ENCODE peak calls at places on chromosomes 2 and 18, in ten cellular contexts. S, E, T, D, Y, Z, Q, W, J and C are unnamed samples. For H3K9me3, the result is how much of the 10 kb centered on the place peaks cover.

GRCh38 chr2:239328306-239329191 is 72.3 kb downstream of the HDAC4 start:
- DNase-seq in S (no peak), E (peak), T (peak), D (peak), Y (peak), Z (peak), Q (no peak), W (peak), J (peak), C (peak)

GRCh38 chr18:8277270-8277669 is 332.0 kb upstream of the RAB12 start:
- DNase-seq in S (no peak), E (no peak), T (no peak), D (no peak), Y (no peak), Z (no peak), Q (no peak), W (no peak), J (no peak), C (no peak)

GRCh38 chr2:1623906-1624445 is 120.3 kb downstream of the PXDN start:
- DNase-seq in S (no peak), E (no peak), T (no peak), D (peak), Y (no peak), Z (no peak), Q (peak), W (no peak), J (no peak), C (no peak)

GRCh38 chr2:111659361-111660281 is 224.4 kb downstream of the ANAPC1 start:
- DNase-seq in S (peak), E (no peak), T (peak), D (no peak), Y (no peak), Z (peak), Q (no peak), W (peak), J (peak), C (peak)

GRCh38 chr2:113208995-113209868 is 35.5 kb downstream of the PSD4 start:
- DNase-seq in S (no peak), E (no peak), T (no peak), D (no peak), Y (no peak), Z (no peak), Q (no peak), W (no peak), J (no peak), C (no peak)

GRCh38 chr2:160474319-160474645 is 19.3 kb downstream of the RBMS1 start:
- DNase-seq in S (no peak), E (no peak), T (no peak), D (no peak), Y (no peak), Z (no peak), Q (no peak), W (no peak), J (no peak), C (no peak)

GRCh38 chr2:236592821-236593220 is 23.2 kb downstream of the ACKR3 start:
- DNase-seq in S (no peak), E (no peak), T (no peak), D (no peak), Y (no peak), Z (no peak), Q (no peak), W (no peak), J (no peak), C (peak)

GRCh38 chr2:175309799-175310198 is 128.3 kb upstream of the ATP5MC3 start:
- DNase-seq in S (peak), E (peak), T (no peak), D (no peak), Y (no peak), Z (no peak), Q (no peak), W (no peak), J (no peak), C (no peak)

GRCh38 chr18:39591647-39592046 is 2026.0 kb upstream of the CELF4 start:
- DNase-seq in S (no peak), E (no peak), T (no peak), D (no peak), Y (no peak), Z (no peak), Q (no peak), W (no peak), J (no peak), C (no peak)

GRCh38 chr2:9782197-9782719 is 61.0 kb upstream of the TAF1B start:
- DNase-seq in S (no peak), E (no peak), T (no peak), D (no peak), Y (peak), Z (peak), Q (no peak), W (no peak), J (no peak), C (no peak)

GRCh38 chr2:144379891-144380311 is 140.0 kb downstream of the ZEB2 start:
- DNase-seq in S (no peak), E (no peak), T (peak), D (no peak), Y (no peak), Z (no peak), Q (peak), W (no peak), J (no peak), C (no peak)

GRCh38 chr18:6748241-6748640 is 18.7 kb downstream of the ARHGAP28 start:
- DNase-seq in S (no peak), E (no peak), T (no peak), D (peak), Y (no peak), Z (no peak), Q (no peak), W (no peak), J (no peak), C (no peak)

GRCh38 chr2:1686784-1687105 is 57.6 kb downstream of the PXDN start:
- DNase-seq in S (no peak), E (no peak), T (no peak), D (no peak), Y (no peak), Z (no peak), Q (no peak), W (no peak), J (no peak), C (no peak)

GRCh38 chr2:145692971-145693478 is 1173.1 kb upstream of the ZEB2 start:
- DNase-seq in S (no peak), E (peak), T (peak), D (no peak), Y (no peak), Z (no peak), Q (no peak), W (no peak), J (no peak), C (no peak)

GRCh38 chr2:54669677-54670484 is 53.6 kb upstream of the EML6 start:
- DNase-seq in S (no peak), E (no peak), T (peak), D (no peak), Y (no peak), Z (no peak), Q (no peak), W (peak), J (no peak), C (no peak)

GRCh38 chr2:179478771-179479170 is 214.1 kb upstream of the SESTD1 start:
- DNase-seq in S (no peak), E (no peak), T (no peak), D (no peak), Y (no peak), Z (no peak), Q (no peak), W (no peak), J (no peak), C (no peak)

GRCh38 chr18:62716679-62717058 is 1.3 kb downstream of the PHLPP1 start:
- DNase-seq in S (no peak), E (peak), T (peak), D (peak), Y (peak), Z (no peak), Q (peak), W (peak), J (peak), C (peak)
- H3K27ac ChIP-seq in S (peak), E (peak), T (peak), D (peak), Y (peak), Z (peak), Q (peak), W (peak), J (peak), C (peak)

GRCh38 chr2:183803596-183803995 is 679.4 kb downstream of the NUP35 start:
- DNase-seq in S (no peak), E (no peak), T (no peak), D (no peak), Y (no peak), Z (no peak), Q (no peak), W (no peak), J (no peak), C (peak)

GRCh38 chr2:183799761-183800160 is 675.5 kb downstream of the NUP35 start:
- DNase-seq in S (no peak), E (no peak), T (no peak), D (no peak), Y (no peak), Z (no peak), Q (no peak), W (no peak), J (no peak), C (no peak)
- H3K9me3 ChIP-seq in S (under half), E (under half), T (under half), D (under half), Y (under half), Z (under half), Q (under half), W (under half), J (under half), C (under half)

GRCh38 chr2:233064526-233065199 is 4.5 kb downstream of the INPP5D start:
- DNase-seq in S (no peak), E (no peak), T (no peak), D (no peak), Y (no peak), Z (peak), Q (peak), W (no peak), J (no peak), C (no peak)
- TF ChIP-seq POLR2A in S (no peak), E (no peak), T (no peak), D (no peak), Y (no peak), Z (no peak), Q (no peak), W (no peak), J (no peak), C (no peak)

GRCh38 chr18:29188760-29189159 is 1011.8 kb upstream of the CDH2 start:
- DNase-seq in S (no peak), E (no peak), T (no peak), D (no peak), Y (no peak), Z (no peak), Q (no peak), W (no peak), J (no peak), C (no peak)
- H3K27ac ChIP-seq in S (no peak), E (no peak), T (no peak), D (no peak), Y (no peak), Z (no peak), Q (no peak), W (no peak), J (no peak), C (no peak)

GRCh38 chr2:16058256-16058655 is 117.9 kb downstream of the MYCN start:
- DNase-seq in S (no peak), E (no peak), T (no peak), D (no peak), Y (no peak), Z (no peak), Q (no peak), W (no peak), J (no peak), C (no peak)

GRCh38 chr2:16059393-16060016 is 119.2 kb downstream of the MYCN start:
- DNase-seq in S (no peak), E (no peak), T (no peak), D (no peak), Y (no peak), Z (no peak), Q (no peak), W (no peak), J (no peak), C (no peak)

GRCh38 chr2:16057661-16058060 is 117.3 kb downstream of the MYCN start:
- DNase-seq in S (no peak), E (no peak), T (no peak), D (no peak), Y (no peak), Z (no peak), Q (no peak), W (no peak), J (no peak), C (no peak)

GRCh38 chr2:16060125-16060935 is 120.0 kb downstream of the MYCN start:
- DNase-seq in S (no peak), E (no peak), T (no peak), D (no peak), Y (no peak), Z (no peak), Q (no peak), W (no peak), J (no peak), C (no peak)

GRCh38 chr2:16058747-16059358 is 118.5 kb downstream of the MYCN start:
- DNase-seq in S (no peak), E (no peak), T (no peak), D (no peak), Y (no peak), Z (no peak), Q (no peak), W (no peak), J (no peak), C (no peak)
- H3K9me3 ChIP-seq in S (under half), E (under half), T (under half), D (under half), Y (under half), Z (under half), Q (under half), W (under half), J (under half), C (under half)

GRCh38 chr2:81481994-81482368 is 1177.4 kb upstream of the LRRTM1 start:
- DNase-seq in S (no peak), E (peak), T (no peak), D (no peak), Y (no peak), Z (no peak), Q (no peak), W (no peak), J (no peak), C (no peak)

GRCh38 chr2:81483254-81483653 is 1178.7 kb upstream of the LRRTM1 start:
- DNase-seq in S (no peak), E (no peak), T (no peak), D (no peak), Y (no peak), Z (no peak), Q (no peak), W (no peak), J (no peak), C (no peak)

DNA sequence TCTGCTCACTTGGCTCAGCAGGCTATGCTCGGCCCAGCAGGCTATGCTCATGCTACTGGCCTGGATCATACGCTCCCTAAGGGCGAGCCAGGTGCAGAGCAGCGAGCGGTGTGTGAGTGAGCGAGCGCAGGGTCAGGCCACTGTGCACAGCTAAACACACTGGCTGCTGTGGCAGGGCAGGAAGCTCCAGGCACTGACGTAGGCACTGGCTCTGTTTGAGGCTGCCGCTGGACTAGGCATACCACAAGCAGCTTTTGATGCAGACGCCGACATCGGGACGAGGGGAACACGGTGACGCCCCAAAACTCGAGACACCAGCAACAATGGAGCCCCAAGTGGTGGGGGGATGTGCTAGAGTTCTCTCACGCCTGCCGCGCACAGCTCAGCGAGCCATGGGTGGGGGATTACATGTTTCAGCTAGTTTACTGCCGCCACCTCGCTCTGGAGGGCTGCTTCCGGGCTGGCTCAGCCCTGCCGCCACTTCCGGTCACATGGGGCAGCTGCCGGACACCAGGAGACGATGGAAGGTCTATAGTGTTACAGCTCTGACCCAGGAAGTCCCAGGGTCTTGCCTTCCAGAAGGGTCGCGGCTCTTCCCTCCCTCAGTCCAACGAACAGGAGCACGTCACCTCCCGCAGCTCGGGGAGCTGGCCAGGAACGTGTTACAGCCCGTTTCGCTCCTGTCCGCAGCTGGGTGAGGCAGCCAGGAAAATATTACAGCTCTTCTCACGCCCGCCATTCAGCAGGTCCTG is 1176.9 kb upstream of the LRRTM1 start:
- DNase-seq in S (no peak), E (peak), T (peak), D (no peak), Y (no peak), Z (no peak), Q (peak), W (no peak), J (no peak), C (no peak)
- TF ChIP-seq POLR2A in S (no peak), E (peak), T (no peak), D (no peak), Y (no peak), Z (no peak), Q (no peak), W (no peak), J (no peak), C (no peak)

GRCh38 chr2:63875143-63875542 is 33.4 kb downstream of the UGP2 start:
- DNase-seq in S (no peak), E (no peak), T (no peak), D (no peak), Y (no peak), Z (no peak), Q (no peak), W (no peak), J (no peak), C (no peak)
- H3K27ac ChIP-seq in S (no peak), E (no peak), T (no peak), D (peak), Y (no peak), Z (peak), Q (no peak), W (no peak), J (no peak), C (no peak)

GRCh38 chr2:105883911-105884694 is 139.4 kb downstream of the NCK2 start:
- DNase-seq in S (no peak), E (no peak), T (no peak), D (no peak), Y (no peak), Z (no peak), Q (no peak), W (no peak), J (no peak), C (no peak)
- H3K9me3 ChIP-seq in S (under half), E (under half), T (under half), D (under half), Y (under half), Z (under half), Q (under half), W (under half), J (under half), C (under half)